ENCODE peak calls at places on chromosome 1, in five cellular contexts. T, O, P, J and E are unnamed samples.

GRCh38 chr1:53541761-53542550 is 82.8 kb downstream of the DMRTB1 start:
- DNase-seq in J (no peak), O (peak), P (no peak), T (peak), E (peak)

GRCh38 chr1:177948336-177948972 is 21.4 kb downstream of the SEC16B start:
- DNase-seq in T (peak), O (peak), P (peak), J (peak), E (no peak)

GRCh38 chr1:220817907-220818306 is 31.2 kb downstream of the MTARC1 start:
- DNase-seq in O (no peak), T (no peak), J (no peak), P (no peak), E (no peak)

GRCh38 chr1:172699111-172699510 is 40.2 kb downstream of the FASLG start:
- DNase-seq in P (no peak), O (no peak), J (no peak), T (no peak), E (no peak)

GRCh38 chr1:183673605-183674150 is 20.6 kb upstream of the APOBEC4 start:
- DNase-seq in O (no peak), T (no peak), P (no peak), J (no peak), E (no peak)

GRCh38 chr1:222043444-222044292 is 301.8 kb upstream of the DUSP10 start:
- DNase-seq in T (peak), J (no peak), P (no peak), O (no peak), E (peak)

GRCh38 chr1:46643368-46643775 is 24.8 kb downstream of the ATPAF1 start:
- DNase-seq in P (peak), T (peak), J (no peak), O (peak), E (no peak)

GRCh38 chr1:119549719-119550141 is 42.7 kb downstream of the HSD3B1 start:
- DNase-seq in T (peak), P (peak), J (peak), O (no peak), E (peak)